ENCODE peak calls at places on chromosome X, in four cellular contexts. One of them, this sample, is unnamed.
A peak's percentile ranks its signal among the peaks of the same experiment; 100 is the strongest.

GRCh38 chrX:93538575-93538974 is 134.8 kb downstream of the NAP1L3 start:
- DNase-seq in fibroblast of pulmonary artery: no peak
- DNase-seq in putamen: no peak
- DNase-seq in AG04450: no peak
- DNase-seq in this sample: no peak

GRCh38 chrX:85024562-85024961 is 20.9 kb downstream of the APOOL start:
- DNase-seq in AG04450: no peak
- DNase-seq in fibroblast of pulmonary artery: no peak
- DNase-seq in putamen: no peak
- DNase-seq in this sample: no peak

GRCh38 chrX:37350034-37350365 is 836 bp downstream of the PRRG1 start:
- DNase-seq in AG04450: no peak
- DNase-seq in fibroblast of pulmonary artery: peak; percentile 30
- DNase-seq in putamen: no peak
- DNase-seq in this sample: no peak

GRCh38 chrX:35890699-35891098 is 28.8 kb upstream of the CFAP47 start:
- DNase-seq in AG04450: no peak
- DNase-seq in fibroblast of pulmonary artery: peak; percentile 33
- DNase-seq in putamen: peak; percentile 31
- DNase-seq in this sample: peak; percentile 7

GRCh38 chrX:40145001-40145631 is 47.4 kb upstream of the BCOR start:
- DNase-seq in putamen: no peak
- DNase-seq in AG04450: no peak
- DNase-seq in fibroblast of pulmonary artery: no peak
- DNase-seq in this sample: no peak

GRCh38 chrX:63784902-63785692 is at the start of gene ARHGEF9:
- DNase-seq in fibroblast of pulmonary artery: peak; percentile 3
- DNase-seq in putamen: no peak
- DNase-seq in AG04450: no peak
- DNase-seq in this sample: no peak

GRCh38 chrX:129759576-129760061 is 20.1 kb upstream of the SASH3 start:
- DNase-seq in fibroblast of pulmonary artery: peak; percentile 81
- DNase-seq in putamen: peak; percentile 48
- DNase-seq in AG04450: peak; percentile 51
- DNase-seq in this sample: peak; percentile 32

GRCh38 chrX:153719701-153720100 is 4.5 kb downstream of the BCAP31 start:
- DNase-seq in putamen: no peak
- DNase-seq in fibroblast of pulmonary artery: no peak
- DNase-seq in AG04450: no peak
- DNase-seq in this sample: no peak

GRCh38 chrX:123424546-123424945 is 240.5 kb downstream of the GRIA3 start:
- DNase-seq in putamen: no peak
- DNase-seq in fibroblast of pulmonary artery: peak; percentile 36
- DNase-seq in AG04450: no peak
- DNase-seq in this sample: peak; percentile 32

GRCh38 chrX:40197071-40197470 is 99.3 kb upstream of the BCOR start:
- DNase-seq in fibroblast of pulmonary artery: no peak
- DNase-seq in AG04450: no peak
- DNase-seq in putamen: no peak
- DNase-seq in this sample: no peak

GRCh38 chrX:41857670-41858069 is 65.7 kb downstream of the CASK start:
- DNase-seq in fibroblast of pulmonary artery: no peak
- DNase-seq in AG04450: no peak
- DNase-seq in putamen: no peak
- DNase-seq in this sample: no peak

GRCh38 chrX:120751683-120752082 is 121.8 kb upstream of the C1GALT1C1 start:
- DNase-seq in fibroblast of pulmonary artery: no peak
- DNase-seq in putamen: no peak
- DNase-seq in AG04450: no peak
- DNase-seq in this sample: no peak

GRCh38 chrX:110188701-110189558 is 129.0 kb downstream of the AMMECR1 start:
- DNase-seq in AG04450: no peak
- DNase-seq in fibroblast of pulmonary artery: no peak
- DNase-seq in putamen: no peak
- DNase-seq in this sample: no peak

GRCh38 chrX:630922-631496 is 418 bp downstream of the SHOX start:
- DNase-seq in putamen: no peak
- DNase-seq in AG04450: no peak
- DNase-seq in fibroblast of pulmonary artery: no peak
- DNase-seq in this sample: no peak

GRCh38 chrX:40544343-40545250 is 36.2 kb upstream of the ATP6AP2 start:
- DNase-seq in AG04450: no peak
- DNase-seq in putamen: no peak
- DNase-seq in fibroblast of pulmonary artery: peak; percentile 8
- DNase-seq in this sample: no peak

GRCh38 chrX:7515681-7516413 is 327.1 kb upstream of the VCX start:
- DNase-seq in fibroblast of pulmonary artery: no peak
- DNase-seq in putamen: no peak
- DNase-seq in AG04450: no peak
- DNase-seq in this sample: no peak

GRCh38 chrX:29652484-29652883 is 562.9 kb upstream of the MAGEB2 start:
- DNase-seq in fibroblast of pulmonary artery: peak; percentile 70
- DNase-seq in AG04450: peak; percentile 34
- DNase-seq in putamen: no peak
- DNase-seq in this sample: peak; percentile 39

GRCh38 chrX:120308959-120309872 is 2.0 kb downstream of the TMEM255A start:
- DNase-seq in putamen: peak; percentile 34
- DNase-seq in fibroblast of pulmonary artery: peak; percentile 51
- DNase-seq in AG04450: peak; percentile 0
- DNase-seq in this sample: no peak

GRCh38 chrX:133674726-133675470 is 259.6 kb upstream of the GPC4 start:
- DNase-seq in AG04450: no peak
- DNase-seq in fibroblast of pulmonary artery: no peak
- DNase-seq in putamen: no peak
- DNase-seq in this sample: peak; percentile 52

GRCh38 chrX:136261316-136261715 is 10.1 kb upstream of the MAP7D3 start:
- DNase-seq in fibroblast of pulmonary artery: no peak
- DNase-seq in AG04450: no peak
- DNase-seq in putamen: no peak
- DNase-seq in this sample: no peak

GRCh38 chrX:12770440-12770839 is 20.8 kb upstream of the PRPS2 start:
- DNase-seq in fibroblast of pulmonary artery: peak; percentile 50
- DNase-seq in AG04450: no peak
- DNase-seq in putamen: no peak
- DNase-seq in this sample: no peak

GRCh38 chrX:119218198-119218597 is 17.9 kb upstream of the PGRMC1 start:
- DNase-seq in putamen: no peak
- DNase-seq in fibroblast of pulmonary artery: peak; percentile 33
- DNase-seq in AG04450: no peak
- DNase-seq in this sample: no peak

GRCh38 chrX:38066934-38067333 is 60.6 kb downstream of the SYTL5 start:
- DNase-seq in AG04450: no peak
- DNase-seq in fibroblast of pulmonary artery: no peak
- DNase-seq in putamen: no peak
- DNase-seq in this sample: no peak

GRCh38 chrX:13938053-13938765 is 91.5 kb downstream of the GEMIN8 start:
- DNase-seq in fibroblast of pulmonary artery: peak; percentile 2
- DNase-seq in AG04450: no peak
- DNase-seq in putamen: no peak
- DNase-seq in this sample: no peak

GRCh38 chrX:118356154-118356701 is 10.3 kb downstream of the WDR44 start:
- DNase-seq in AG04450: no peak
- DNase-seq in fibroblast of pulmonary artery: no peak
- DNase-seq in putamen: no peak
- DNase-seq in this sample: no peak

GRCh38 chrX:128601706-128602105 is 549.5 kb upstream of the ACTRT1 start:
- DNase-seq in fibroblast of pulmonary artery: no peak
- DNase-seq in putamen: no peak
- DNase-seq in AG04450: no peak
- DNase-seq in this sample: no peak

GRCh38 chrX:139158256-139158655 is 372.3 kb upstream of the F9 start:
- DNase-seq in AG04450: no peak
- DNase-seq in fibroblast of pulmonary artery: no peak
- DNase-seq in putamen: no peak
- DNase-seq in this sample: no peak

GRCh38 chrX:3728454-3728853 is 15.0 kb upstream of the PRKX start:
- DNase-seq in AG04450: peak; percentile 50
- DNase-seq in putamen: no peak
- DNase-seq in fibroblast of pulmonary artery: peak; percentile 48
- DNase-seq in this sample: no peak

GRCh38 chrX:19904778-19905367 is 17.5 kb upstream of the SH3KBP1 start:
- DNase-seq in putamen: peak; percentile 38
- DNase-seq in fibroblast of pulmonary artery: peak; percentile 63
- DNase-seq in AG04450: no peak
- DNase-seq in this sample: no peak

GRCh38 chrX:16931371-16931770 is 15.1 kb upstream of the REPS2 start:
- DNase-seq in fibroblast of pulmonary artery: no peak
- DNase-seq in AG04450: no peak
- DNase-seq in putamen: no peak
- DNase-seq in this sample: no peak

GRCh38 chrX:65668362-65669310 is 1.2 kb downstream of the MSN start:
- DNase-seq in AG04450: no peak
- DNase-seq in fibroblast of pulmonary artery: peak; percentile 83
- DNase-seq in putamen: peak; percentile 41
- DNase-seq in this sample: no peak

GRCh38 chrX:66166671-66167070 is 2.6 kb downstream of the HEPH start:
- DNase-seq in fibroblast of pulmonary artery: no peak
- DNase-seq in putamen: no peak
- DNase-seq in AG04450: no peak
- DNase-seq in this sample: no peak